ENCODE peak calls at places on chromosome 5, in ten cellular contexts. X is body of pancreas, N is AG09309, E is pancreas, I is tibial nerve, Q is A549, O is fibroblast of mammary gland, W is H1, A is mammary epithelial cell, H is fibroblast of the aortic adventitia. Z is an unnamed sample.
A peak's percentile ranks its signal among the peaks of the same experiment; 100 is the strongest.

GRCh38 chr5:139414601-139415121 is 10.8 kb upstream of the SPATA24 start:
- DNase-seq in X (no peak), N (no peak), E (no peak), I (no peak), Q (no peak), O (no peak), W (no peak), A (no peak), H (no peak), Z (no peak)

GRCh38 chr5:147532157-147532556 is 22.3 kb upstream of the DPYSL3 start:
- DNase-seq in X (no peak), N (no peak), E (no peak), I (no peak), Q (no peak), O (no peak), W (no peak), A (peak; percentile 37), H (peak; percentile 60), Z (no peak)

GRCh38 chr5:138905541-138905940 is 30.4 kb upstream of the LRRTM2 start:
- DNase-seq in X (no peak), N (peak; percentile 44), E (no peak), I (no peak), Q (peak; percentile 53), O (peak; percentile 23), W (no peak), A (peak; percentile 41), H (no peak), Z (no peak)

GRCh38 chr5:149550267-149550582 is 1.0 kb downstream of the CSNK1A1 start:
- DNase-seq in X (peak; percentile 23), N (peak; percentile 50), E (no peak), I (no peak), Q (no peak), O (peak; percentile 79), W (no peak), A (no peak), H (peak; percentile 81), Z (no peak)

GRCh38 chr5:173454764-173455598 is 126.8 kb upstream of the STC2 start:
- DNase-seq in X (peak; percentile 41), N (peak; percentile 99), E (no peak), I (no peak), Q (peak; percentile 93), O (peak; percentile 99), W (no peak), A (peak; percentile 91), H (peak; percentile 100), Z (peak; percentile 91)

GRCh38 chr5:116575635-116576042 is 1.0 kb upstream of the SEMA6A start:
- DNase-seq in X (peak; percentile 10), N (no peak), E (no peak), I (no peak), Q (no peak), O (no peak), W (no peak), A (peak; percentile 62), H (no peak), Z (no peak)

GRCh38 chr5:178199581-178200434 is 4.5 kb upstream of the HNRNPAB start:
- DNase-seq in X (no peak), N (no peak), E (no peak), I (no peak), Q (no peak), O (no peak), W (no peak), A (peak; percentile 78), H (no peak), Z (no peak)

GRCh38 chr5:34905564-34905963 is 9.7 kb downstream of the RAD1 start:
- DNase-seq in X (no peak), N (no peak), E (no peak), I (no peak), Q (no peak), O (peak; percentile 24), W (no peak), A (no peak), H (peak; percentile 34), Z (no peak)

DNA sequence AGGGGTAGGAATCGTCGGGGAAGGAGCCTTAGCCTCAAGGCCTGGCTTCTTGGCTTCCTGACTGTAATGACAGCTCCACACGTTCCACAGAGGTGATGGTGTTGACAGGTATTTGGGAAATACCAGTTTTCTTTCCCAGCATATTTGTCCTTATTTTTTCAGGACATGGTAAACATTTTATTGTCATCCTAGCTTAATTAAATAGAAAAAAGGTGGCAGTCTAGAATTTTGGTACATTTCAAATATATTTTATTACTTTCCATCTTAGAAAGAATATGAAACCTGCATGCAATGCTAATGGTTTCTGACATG is 8.4 kb downstream of the CXCL14 start:
- DNase-seq in X (no peak), N (no peak), E (no peak), I (no peak), Q (no peak), O (no peak), W (no peak), A (no peak), H (no peak), Z (no peak)
- TF ChIP-seq CTCF in X (no peak), N (no peak), E (no peak), I (no peak), Q (no peak), O (no peak), W (no peak), A (no peak), H (no peak), Z (no peak)

GRCh38 chr5:73274121-73274520 is 101.1 kb downstream of the TMEM174 start:
- DNase-seq in X (no peak), N (no peak), E (no peak), I (no peak), Q (no peak), O (no peak), W (no peak), A (no peak), H (no peak), Z (no peak)
- H3K4me3 ChIP-seq in X (no peak overlapping the region), N (no peak overlapping the region), E (no peak overlapping the region), I (no peak overlapping the region), Q (no peak overlapping the region), O (no peak overlapping the region), W (no peak overlapping the region), A (no peak overlapping the region), H (no peak overlapping the region), Z (no peak overlapping the region)

DNA sequence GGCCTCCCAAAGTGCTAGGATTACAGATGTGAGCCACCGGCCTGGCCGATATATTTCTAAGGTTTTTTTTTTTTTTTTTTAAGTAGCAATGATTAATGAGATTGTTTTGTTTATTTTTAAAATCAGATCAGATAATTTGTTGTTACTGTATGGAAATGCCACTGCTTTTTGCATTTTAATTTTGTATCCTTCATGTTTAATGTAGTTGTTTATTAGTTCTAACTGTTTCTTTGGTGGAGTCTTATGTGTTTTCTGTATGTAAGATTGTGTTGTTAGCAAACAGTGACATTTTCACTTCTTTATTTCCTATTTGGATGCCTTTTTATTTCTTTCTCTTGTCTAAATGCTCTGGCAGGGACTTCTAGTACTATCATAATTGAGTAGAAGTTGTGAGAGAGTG is 87.3 kb downstream of the DMXL1 start:
- DNase-seq in X (no peak), N (no peak), E (no peak), I (no peak), Q (no peak), O (no peak), W (no peak), A (no peak), H (no peak), Z (no peak)
- TF ChIP-seq CTCF in X (no peak), N (no peak), E (no peak), I (no peak), Q (no peak), O (no peak), W (no peak), A (no peak), H (no peak), Z (no peak)

GRCh38 chr5:67010684-67011409 is 185.8 kb downstream of the CD180 start:
- DNase-seq in X (no peak), N (no peak), E (no peak), I (no peak), Q (no peak), O (peak; percentile 95), W (no peak), A (peak; percentile 99), H (peak; percentile 62), Z (peak; percentile 78)
- H3K4me3 ChIP-seq in X (no peak overlapping the region), N (peak overlapping the region; percentile 3), E (no peak overlapping the region), I (no peak overlapping the region), Q (no peak overlapping the region), O (peak overlapping the region; percentile 15), W (no peak overlapping the region), A (peak overlapping the region; percentile 34), H (peak overlapping the region; percentile 11), Z (peak overlapping the region; percentile 14)

DNA sequence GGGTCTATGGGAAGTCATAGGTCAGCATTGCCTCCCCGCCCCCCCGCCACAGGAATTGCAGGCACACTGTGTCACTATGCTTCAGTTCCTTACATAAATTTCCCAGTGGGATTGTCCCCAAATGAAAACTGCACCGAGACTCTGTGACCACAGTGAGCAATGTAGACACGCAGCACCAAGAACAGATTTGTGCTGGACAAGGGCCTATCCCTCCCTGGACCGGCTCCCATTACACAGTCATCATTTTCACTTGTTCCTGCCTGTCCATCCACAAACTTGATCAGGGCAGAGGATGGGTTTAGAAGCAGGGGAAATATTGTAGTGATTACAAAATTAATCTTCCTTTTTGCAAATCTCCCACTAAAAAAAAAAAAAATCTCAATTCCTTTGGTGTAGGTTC is 300.2 kb downstream of the EFNA5 start:
- DNase-seq in X (no peak), N (no peak), E (no peak), I (no peak), Q (no peak), O (no peak), W (no peak), A (peak; percentile 86), H (no peak), Z (no peak)
- TF ChIP-seq CTCF in X (no peak), N (no peak), E (no peak), I (no peak), Q (no peak), O (no peak), W (no peak), A (peak; percentile 20), H (no peak), Z (no peak)